ENCODE peak calls at places on chromosomes 2 and 18, in eight cellular contexts. One of them, this sample, is unnamed.

GRCh38 chr2:216942016-216942415 is 82.2 kb upstream of the TNP1 start:
- DNase-seq in fibroblast of pulmonary artery: no peak
- DNase-seq in OCI-LY7: no peak
- DNase-seq in neural crest cell: no peak
- DNase-seq in omental fat pad: no peak
- DNase-seq in naive thymus-derived CD8-positive, alpha-beta T cell: no peak
- DNase-seq in stimulated activated effector memory CD8-positive, alpha-beta T cell treated with anti-CD3 and anti-CD28 coated beads, Interleukin-12 subunit alpha, Interleukin-12 subunit beta, amount 100 ng/mL, for 72 hours: no peak
- DNase-seq in NCI-H510A: no peak
- DNase-seq in this sample: no peak

GRCh38 chr2:186379052-186379451 is 107.0 kb upstream of the ZC3H15 start:
- DNase-seq in stimulated activated effector memory CD8-positive, alpha-beta T cell treated with anti-CD3 and anti-CD28 coated beads, Interleukin-12 subunit alpha, Interleukin-12 subunit beta, amount 100 ng/mL, for 72 hours: no peak
- DNase-seq in omental fat pad: no peak
- DNase-seq in naive thymus-derived CD8-positive, alpha-beta T cell: no peak
- DNase-seq in OCI-LY7: no peak
- DNase-seq in neural crest cell: no peak
- DNase-seq in fibroblast of pulmonary artery: peak; percentile 23
- DNase-seq in NCI-H510A: no peak
- DNase-seq in this sample: no peak

GRCh38 chr18:30730915-30731314 is 311.6 kb downstream of the DSC3 start:
- DNase-seq in neural crest cell: no peak
- DNase-seq in OCI-LY7: no peak
- DNase-seq in omental fat pad: no peak
- DNase-seq in naive thymus-derived CD8-positive, alpha-beta T cell: no peak
- DNase-seq in stimulated activated effector memory CD8-positive, alpha-beta T cell treated with anti-CD3 and anti-CD28 coated beads, Interleukin-12 subunit alpha, Interleukin-12 subunit beta, amount 100 ng/mL, for 72 hours: no peak
- DNase-seq in NCI-H510A: no peak
- DNase-seq in fibroblast of pulmonary artery: no peak
- DNase-seq in this sample: no peak

GRCh38 chr2:168758970-168759820 is 43.2 kb upstream of the NOSTRIN start:
- DNase-seq in fibroblast of pulmonary artery: peak; percentile 75
- DNase-seq in omental fat pad: no peak
- DNase-seq in neural crest cell: no peak
- DNase-seq in stimulated activated effector memory CD8-positive, alpha-beta T cell treated with anti-CD3 and anti-CD28 coated beads, Interleukin-12 subunit alpha, Interleukin-12 subunit beta, amount 100 ng/mL, for 72 hours: no peak
- DNase-seq in NCI-H510A: peak; percentile 2
- DNase-seq in naive thymus-derived CD8-positive, alpha-beta T cell: no peak
- DNase-seq in OCI-LY7: peak; percentile 60
- DNase-seq in this sample: no peak

GRCh38 chr18:487371-487770 is 13.1 kb downstream of the COLEC12 start:
- DNase-seq in naive thymus-derived CD8-positive, alpha-beta T cell: no peak
- DNase-seq in stimulated activated effector memory CD8-positive, alpha-beta T cell treated with anti-CD3 and anti-CD28 coated beads, Interleukin-12 subunit alpha, Interleukin-12 subunit beta, amount 100 ng/mL, for 72 hours: no peak
- DNase-seq in omental fat pad: no peak
- DNase-seq in fibroblast of pulmonary artery: no peak
- DNase-seq in OCI-LY7: no peak
- DNase-seq in NCI-H510A: no peak
- DNase-seq in neural crest cell: no peak
- DNase-seq in this sample: no peak

GRCh38 chr2:196718796-196719564 is 79.5 kb downstream of the CCDC150 start:
- DNase-seq in neural crest cell: no peak
- DNase-seq in fibroblast of pulmonary artery: peak; percentile 69
- DNase-seq in NCI-H510A: peak; percentile 9
- DNase-seq in OCI-LY7: no peak
- DNase-seq in naive thymus-derived CD8-positive, alpha-beta T cell: no peak
- DNase-seq in stimulated activated effector memory CD8-positive, alpha-beta T cell treated with anti-CD3 and anti-CD28 coated beads, Interleukin-12 subunit alpha, Interleukin-12 subunit beta, amount 100 ng/mL, for 72 hours: no peak
- DNase-seq in omental fat pad: no peak
- DNase-seq in this sample: no peak

GRCh38 chr2:151827564-151828142 is 568 bp downstream of the ARL5A start:
- DNase-seq in OCI-LY7: peak; percentile 50
- DNase-seq in neural crest cell: peak; percentile 9
- DNase-seq in omental fat pad: peak; percentile 25
- DNase-seq in naive thymus-derived CD8-positive, alpha-beta T cell: peak; percentile 9
- DNase-seq in stimulated activated effector memory CD8-positive, alpha-beta T cell treated with anti-CD3 and anti-CD28 coated beads, Interleukin-12 subunit alpha, Interleukin-12 subunit beta, amount 100 ng/mL, for 72 hours: peak; percentile 69
- DNase-seq in fibroblast of pulmonary artery: peak; percentile 23
- DNase-seq in NCI-H510A: no peak
- DNase-seq in this sample: no peak

GRCh38 chr18:36697905-36698304 is 130.9 kb downstream of the TPGS2 start:
- DNase-seq in naive thymus-derived CD8-positive, alpha-beta T cell: no peak
- DNase-seq in stimulated activated effector memory CD8-positive, alpha-beta T cell treated with anti-CD3 and anti-CD28 coated beads, Interleukin-12 subunit alpha, Interleukin-12 subunit beta, amount 100 ng/mL, for 72 hours: no peak
- DNase-seq in fibroblast of pulmonary artery: peak; percentile 80
- DNase-seq in omental fat pad: no peak
- DNase-seq in NCI-H510A: no peak
- DNase-seq in OCI-LY7: no peak
- DNase-seq in neural crest cell: no peak
- DNase-seq in this sample: no peak

GRCh38 chr2:60586081-60586480 is 32.6 kb upstream of the BCL11A start:
- DNase-seq in naive thymus-derived CD8-positive, alpha-beta T cell: no peak
- DNase-seq in fibroblast of pulmonary artery: no peak
- DNase-seq in neural crest cell: no peak
- DNase-seq in omental fat pad: no peak
- DNase-seq in OCI-LY7: no peak
- DNase-seq in NCI-H510A: no peak
- DNase-seq in stimulated activated effector memory CD8-positive, alpha-beta T cell treated with anti-CD3 and anti-CD28 coated beads, Interleukin-12 subunit alpha, Interleukin-12 subunit beta, amount 100 ng/mL, for 72 hours: no peak
- DNase-seq in this sample: no peak

GRCh38 chr2:160379399-160379798 is 114.2 kb downstream of the RBMS1 start:
- DNase-seq in fibroblast of pulmonary artery: peak; percentile 96
- DNase-seq in stimulated activated effector memory CD8-positive, alpha-beta T cell treated with anti-CD3 and anti-CD28 coated beads, Interleukin-12 subunit alpha, Interleukin-12 subunit beta, amount 100 ng/mL, for 72 hours: no peak
- DNase-seq in NCI-H510A: no peak
- DNase-seq in naive thymus-derived CD8-positive, alpha-beta T cell: no peak
- DNase-seq in omental fat pad: no peak
- DNase-seq in neural crest cell: no peak
- DNase-seq in OCI-LY7: no peak
- DNase-seq in this sample: no peak

GRCh38 chr18:80190311-80190710 is 57.0 kb downstream of the PARD6G start:
- DNase-seq in fibroblast of pulmonary artery: no peak
- DNase-seq in OCI-LY7: no peak
- DNase-seq in omental fat pad: no peak
- DNase-seq in naive thymus-derived CD8-positive, alpha-beta T cell: no peak
- DNase-seq in stimulated activated effector memory CD8-positive, alpha-beta T cell treated with anti-CD3 and anti-CD28 coated beads, Interleukin-12 subunit alpha, Interleukin-12 subunit beta, amount 100 ng/mL, for 72 hours: no peak
- DNase-seq in neural crest cell: no peak
- DNase-seq in NCI-H510A: no peak
- DNase-seq in this sample: no peak

GRCh38 chr2:226115102-226115831 is 684.4 kb downstream of the IRS1 start:
- DNase-seq in NCI-H510A: no peak
- DNase-seq in stimulated activated effector memory CD8-positive, alpha-beta T cell treated with anti-CD3 and anti-CD28 coated beads, Interleukin-12 subunit alpha, Interleukin-12 subunit beta, amount 100 ng/mL, for 72 hours: no peak
- DNase-seq in omental fat pad: no peak
- DNase-seq in OCI-LY7: no peak
- DNase-seq in fibroblast of pulmonary artery: peak; percentile 88
- DNase-seq in neural crest cell: no peak
- DNase-seq in naive thymus-derived CD8-positive, alpha-beta T cell: no peak
- DNase-seq in this sample: no peak

GRCh38 chr2:189674374-189675112 is at the start of gene ANKAR:
- DNase-seq in naive thymus-derived CD8-positive, alpha-beta T cell: peak; percentile 80
- DNase-seq in NCI-H510A: peak; percentile 78
- DNase-seq in fibroblast of pulmonary artery: peak; percentile 93
- DNase-seq in OCI-LY7: peak; percentile 81
- DNase-seq in omental fat pad: peak; percentile 53
- DNase-seq in stimulated activated effector memory CD8-positive, alpha-beta T cell treated with anti-CD3 and anti-CD28 coated beads, Interleukin-12 subunit alpha, Interleukin-12 subunit beta, amount 100 ng/mL, for 72 hours: peak; percentile 91
- DNase-seq in neural crest cell: peak; percentile 81
- DNase-seq in this sample: peak; percentile 77

GRCh38 chr2:25725877-25726276 is 52.5 kb upstream of the DTNB start:
- DNase-seq in neural crest cell: no peak
- DNase-seq in stimulated activated effector memory CD8-positive, alpha-beta T cell treated with anti-CD3 and anti-CD28 coated beads, Interleukin-12 subunit alpha, Interleukin-12 subunit beta, amount 100 ng/mL, for 72 hours: no peak
- DNase-seq in omental fat pad: no peak
- DNase-seq in naive thymus-derived CD8-positive, alpha-beta T cell: no peak
- DNase-seq in NCI-H510A: no peak
- DNase-seq in fibroblast of pulmonary artery: no peak
- DNase-seq in OCI-LY7: no peak
- DNase-seq in this sample: no peak

GRCh38 chr18:65761636-65762310 is 11.0 kb downstream of the CDH7 start:
- DNase-seq in NCI-H510A: no peak
- DNase-seq in OCI-LY7: no peak
- DNase-seq in stimulated activated effector memory CD8-positive, alpha-beta T cell treated with anti-CD3 and anti-CD28 coated beads, Interleukin-12 subunit alpha, Interleukin-12 subunit beta, amount 100 ng/mL, for 72 hours: no peak
- DNase-seq in fibroblast of pulmonary artery: no peak
- DNase-seq in naive thymus-derived CD8-positive, alpha-beta T cell: no peak
- DNase-seq in neural crest cell: no peak
- DNase-seq in omental fat pad: no peak
- DNase-seq in this sample: no peak

GRCh38 chr2:11466307-11467125 is 555 bp upstream of the E2F6 start:
- DNase-seq in NCI-H510A: no peak
- DNase-seq in OCI-LY7: peak; percentile 29
- DNase-seq in omental fat pad: no peak
- DNase-seq in neural crest cell: no peak
- DNase-seq in naive thymus-derived CD8-positive, alpha-beta T cell: no peak
- DNase-seq in stimulated activated effector memory CD8-positive, alpha-beta T cell treated with anti-CD3 and anti-CD28 coated beads, Interleukin-12 subunit alpha, Interleukin-12 subunit beta, amount 100 ng/mL, for 72 hours: no peak
- DNase-seq in fibroblast of pulmonary artery: no peak
- DNase-seq in this sample: no peak

GRCh38 chr18:10370716-10371115 is 83.7 kb upstream of the APCDD1 start:
- DNase-seq in OCI-LY7: no peak
- DNase-seq in naive thymus-derived CD8-positive, alpha-beta T cell: no peak
- DNase-seq in fibroblast of pulmonary artery: no peak
- DNase-seq in omental fat pad: no peak
- DNase-seq in stimulated activated effector memory CD8-positive, alpha-beta T cell treated with anti-CD3 and anti-CD28 coated beads, Interleukin-12 subunit alpha, Interleukin-12 subunit beta, amount 100 ng/mL, for 72 hours: peak; percentile 4
- DNase-seq in neural crest cell: no peak
- DNase-seq in NCI-H510A: no peak
- DNase-seq in this sample: no peak

GRCh38 chr2:127117603-127118002 is 10.6 kb upstream of the BIN1 start:
- DNase-seq in neural crest cell: no peak
- DNase-seq in OCI-LY7: no peak
- DNase-seq in NCI-H510A: no peak
- DNase-seq in naive thymus-derived CD8-positive, alpha-beta T cell: no peak
- DNase-seq in fibroblast of pulmonary artery: no peak
- DNase-seq in stimulated activated effector memory CD8-positive, alpha-beta T cell treated with anti-CD3 and anti-CD28 coated beads, Interleukin-12 subunit alpha, Interleukin-12 subunit beta, amount 100 ng/mL, for 72 hours: no peak
- DNase-seq in omental fat pad: no peak
- DNase-seq in this sample: no peak

GRCh38 chr18:10035306-10035991 is 121.6 kb downstream of the VAPA start:
- DNase-seq in neural crest cell: no peak
- DNase-seq in naive thymus-derived CD8-positive, alpha-beta T cell: no peak
- DNase-seq in omental fat pad: no peak
- DNase-seq in stimulated activated effector memory CD8-positive, alpha-beta T cell treated with anti-CD3 and anti-CD28 coated beads, Interleukin-12 subunit alpha, Interleukin-12 subunit beta, amount 100 ng/mL, for 72 hours: no peak
- DNase-seq in NCI-H510A: no peak
- DNase-seq in OCI-LY7: no peak
- DNase-seq in fibroblast of pulmonary artery: no peak
- DNase-seq in this sample: no peak

GRCh38 chr18:2536493-2536892 is 34.8 kb downstream of the METTL4 start:
- DNase-seq in NCI-H510A: no peak
- DNase-seq in OCI-LY7: no peak
- DNase-seq in stimulated activated effector memory CD8-positive, alpha-beta T cell treated with anti-CD3 and anti-CD28 coated beads, Interleukin-12 subunit alpha, Interleukin-12 subunit beta, amount 100 ng/mL, for 72 hours: no peak
- DNase-seq in fibroblast of pulmonary artery: peak; percentile 75
- DNase-seq in naive thymus-derived CD8-positive, alpha-beta T cell: no peak
- DNase-seq in omental fat pad: no peak
- DNase-seq in neural crest cell: no peak
- DNase-seq in this sample: no peak